ENCODE peak calls at places on chromosomes 11 and 22, in four cellular contexts. G is upper lobe of left lung, A is A549, H is tibial nerve. V is an unnamed sample.

GRCh38 chr11:62435741-62436485 is 17.1 kb downstream of the SCGB1A1 start:
- DNase-seq in H (no peak), A (no peak), G (no peak), V (no peak)

GRCh38 chr22:24407278-24407665 is 20.1 kb upstream of the ADORA2A start:
- DNase-seq in G (no peak), H (no peak), A (no peak), V (no peak)

GRCh38 chr22:42621505-42622002 is 6.9 kb upstream of the POLDIP3 start:
- DNase-seq in H (peak), A (peak), G (peak), V (peak)

GRCh38 chr11:75668508-75669297 is at the start of gene MAP6:
- DNase-seq in A (peak), G (peak), H (no peak), V (peak)

GRCh38 chr11:125949271-125950177 is 3.7 kb downstream of the VSIG10L2 start:
- DNase-seq in G (no peak), A (no peak), H (no peak), V (no peak)

GRCh38 chr11:106087815-106088435 is 10.5 kb downstream of the AASDHPPT start:
- DNase-seq in G (no peak), A (no peak), H (peak), V (no peak)

GRCh38 chr11:96306933-96307747 is 35.9 kb downstream of the MAML2 start:
- DNase-seq in G (no peak), H (peak), A (peak), V (no peak)

GRCh38 chr11:22431074-22431473 is 92.9 kb downstream of the SLC17A6 start:
- DNase-seq in G (no peak), A (no peak), H (no peak), V (no peak)

GRCh38 chr11:134371436-134372185 is 39.8 kb downstream of the GLB1L2 start:
- DNase-seq in A (no peak), G (no peak), H (no peak), V (no peak)

GRCh38 chr11:11189501-11189900 is 163.5 kb downstream of the CSNK2A3 start:
- DNase-seq in G (no peak), H (no peak), A (no peak), V (no peak)

GRCh38 chr11:9787981-9788521 is 124.2 kb downstream of the SWAP70 start:
- DNase-seq in G (no peak), A (no peak), H (no peak), V (no peak)

GRCh38 chr11:13682212-13682611 is 13.7 kb downstream of the FAR1 start:
- DNase-seq in G (no peak), A (no peak), H (no peak), V (no peak)

GRCh38 chr11:75245356-75246005 is 4.9 kb downstream of the TPBGL start:
- DNase-seq in H (no peak), A (no peak), G (no peak), V (no peak)

GRCh38 chr11:107215006-107215405 is 196.7 kb upstream of the GUCY1A2 start:
- DNase-seq in A (no peak), H (no peak), G (no peak), V (no peak)

GRCh38 chr22:26474687-26475086 is 8.9 kb downstream of the HPS4 start:
- DNase-seq in G (no peak), H (no peak), A (no peak), V (no peak)

GRCh38 chr11:77027275-77027674 is 6.9 kb upstream of the B3GNT6 start:
- DNase-seq in A (no peak), G (no peak), H (no peak), V (no peak)

GRCh38 chr11:92596596-92597317 is 372.1 kb downstream of the FAT3 start:
- DNase-seq in G (no peak), H (no peak), A (no peak), V (no peak)

GRCh38 chr11:100630898-100631297 is 56.2 kb upstream of the ARHGAP42 start:
- DNase-seq in G (no peak), H (no peak), A (no peak), V (no peak)

DNA sequence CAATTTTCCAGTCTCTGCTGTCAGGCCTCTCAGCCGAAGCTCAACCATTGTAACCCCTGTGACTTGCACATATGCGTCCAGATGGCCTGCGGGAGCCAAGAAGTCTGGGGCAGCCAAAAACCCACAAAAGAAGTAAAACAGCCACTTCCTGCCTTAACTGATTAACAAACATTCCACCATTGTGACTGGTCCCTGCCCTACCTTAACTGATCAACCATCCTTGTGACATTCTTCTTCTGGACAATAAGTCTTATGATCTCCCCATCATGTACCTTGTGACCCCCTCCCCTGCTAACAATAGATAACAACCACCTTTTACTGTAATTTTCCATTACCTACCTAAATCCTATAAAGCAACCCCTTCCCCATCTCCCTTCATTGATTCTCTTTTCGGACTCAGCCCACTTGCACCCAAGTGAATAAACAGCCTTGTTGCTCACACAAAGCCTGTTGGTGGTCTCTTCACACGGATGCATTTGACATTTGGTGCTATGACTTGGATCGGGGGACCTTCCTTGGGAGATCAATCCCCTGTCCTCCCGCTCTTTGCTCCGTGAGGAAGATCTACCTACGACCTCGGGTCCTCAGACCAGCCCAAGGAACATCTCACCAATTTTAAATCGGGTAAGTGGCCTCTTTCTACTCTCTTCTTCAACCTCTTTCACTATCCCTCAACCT is 1.3 kb upstream of the NDUFC2 start:
- DNase-seq in A (no peak), H (no peak), G (no peak), V (no peak)
- TF ChIP-seq POLR2A in A (no peak), H (no peak), G (no peak), V (no peak)

GRCh38 chr11:830295-831131 is 2.2 kb upstream of the CD151 start:
- DNase-seq in G (peak), A (no peak), H (no peak), V (no peak)
- TF ChIP-seq POLR2A in G (no peak), A (no peak), H (no peak), V (no peak)

GRCh38 chr11:116786966-116787365 is 857 bp downstream of the ZPR1 start:
- DNase-seq in A (no peak), H (no peak), G (no peak), V (no peak)

GRCh38 chr11:116787436-116787785 is 412 bp downstream of the ZPR1 start:
- DNase-seq in H (no peak), G (no peak), A (no peak), V (no peak)

GRCh38 chr11:116786360-116786759 is 1.5 kb downstream of the ZPR1 start:
- DNase-seq in H (no peak), A (no peak), G (no peak), V (no peak)

GRCh38 chr11:116788534-116788933 is 711 bp upstream of the ZPR1 start:
- DNase-seq in A (no peak), G (no peak), H (no peak), V (no peak)

GRCh38 chr11:116787786-116788486 is at the start of gene ZPR1:
- DNase-seq in H (peak), A (peak), G (peak), V (peak)
- TF ChIP-seq POLR2A in H (peak), A (peak), G (peak), V (peak)

GRCh38 chr11:111589114-111589513 is 13.1 kb upstream of the SIK2 start:
- DNase-seq in H (no peak), A (no peak), G (no peak), V (no peak)
- TF ChIP-seq POLR2A in H (no peak), A (no peak), G (no peak), V (no peak)

V was measured in GM12891.